ENCODE peak calls at places on chromosomes 5 and 9, in eight cellular contexts. One of them, this sample, is unnamed. For H3K9me3, the result is how much of the 10 kb centered on the place peaks cover.

GRCh38 chr5:57394421-57395210 is 88.0 kb downstream of the ACTBL2 start:
- DNase-seq in heart left ventricle: no peak
- DNase-seq in body of pancreas: no peak
- DNase-seq in upper lobe of left lung: no peak
- DNase-seq in tibial nerve: no peak
- DNase-seq in gastrocnemius medialis: no peak
- DNase-seq in prostate gland: no peak
- DNase-seq in IMR-90: no peak
- DNase-seq in this sample: no peak

GRCh38 chr5:147939431-147940114 is 33.2 kb upstream of the C5orf46 start:
- DNase-seq in prostate gland: no peak
- DNase-seq in body of pancreas: no peak
- DNase-seq in upper lobe of left lung: no peak
- DNase-seq in IMR-90: no peak
- DNase-seq in tibial nerve: no peak
- DNase-seq in heart left ventricle: no peak
- DNase-seq in gastrocnemius medialis: no peak
- DNase-seq in this sample: no peak

GRCh38 chr5:172570594-172571334 is 70.3 kb upstream of the NEURL1B start:
- DNase-seq in upper lobe of left lung: no peak
- DNase-seq in prostate gland: no peak
- DNase-seq in heart left ventricle: no peak
- DNase-seq in gastrocnemius medialis: no peak
- DNase-seq in tibial nerve: no peak
- DNase-seq in body of pancreas: no peak
- DNase-seq in IMR-90: no peak
- DNase-seq in this sample: no peak

GRCh38 chr5:126354012-126354856 is 69.0 kb upstream of the GRAMD2B start:
- DNase-seq in body of pancreas: no peak
- DNase-seq in tibial nerve: peak
- DNase-seq in IMR-90: peak
- DNase-seq in gastrocnemius medialis: no peak
- DNase-seq in prostate gland: no peak
- DNase-seq in upper lobe of left lung: no peak
- DNase-seq in heart left ventricle: no peak
- DNase-seq in this sample: no peak

GRCh38 chr5:74206571-74207550 is 433.7 kb downstream of the ENC1 start:
- DNase-seq in gastrocnemius medialis: peak
- DNase-seq in body of pancreas: peak
- DNase-seq in upper lobe of left lung: no peak
- DNase-seq in IMR-90: peak
- DNase-seq in tibial nerve: peak
- DNase-seq in heart left ventricle: peak
- DNase-seq in prostate gland: peak
- DNase-seq in this sample: no peak

GRCh38 chr5:96943829-96944228 is 7.9 kb downstream of the LNPEP start:
- DNase-seq in body of pancreas: no peak
- DNase-seq in heart left ventricle: no peak
- DNase-seq in tibial nerve: no peak
- DNase-seq in upper lobe of left lung: no peak
- DNase-seq in gastrocnemius medialis: no peak
- DNase-seq in prostate gland: no peak
- DNase-seq in IMR-90: no peak
- DNase-seq in this sample: no peak

GRCh38 chr9:37026085-37026935 is 7.8 kb downstream of the PAX5 start:
- DNase-seq in upper lobe of left lung: peak
- DNase-seq in body of pancreas: no peak
- DNase-seq in heart left ventricle: no peak
- DNase-seq in tibial nerve: no peak
- DNase-seq in prostate gland: no peak
- DNase-seq in IMR-90: no peak
- DNase-seq in gastrocnemius medialis: no peak
- DNase-seq in this sample: no peak

GRCh38 chr9:105445203-105445881 is 2.5 kb upstream of the FSD1L start:
- DNase-seq in gastrocnemius medialis: peak
- DNase-seq in tibial nerve: no peak
- DNase-seq in heart left ventricle: peak
- DNase-seq in upper lobe of left lung: no peak
- DNase-seq in body of pancreas: no peak
- DNase-seq in prostate gland: no peak
- DNase-seq in IMR-90: peak
- DNase-seq in this sample: no peak

GRCh38 chr5:164958688-164959087 is 1453.3 kb downstream of the MAT2B start:
- DNase-seq in prostate gland: no peak
- DNase-seq in upper lobe of left lung: no peak
- DNase-seq in heart left ventricle: no peak
- DNase-seq in tibial nerve: no peak
- DNase-seq in body of pancreas: no peak
- DNase-seq in IMR-90: no peak
- DNase-seq in gastrocnemius medialis: no peak
- DNase-seq in this sample: no peak

GRCh38 chr9:34114436-34114835 is 12.1 kb downstream of the DCAF12 start:
- DNase-seq in gastrocnemius medialis: no peak
- DNase-seq in heart left ventricle: no peak
- DNase-seq in prostate gland: no peak
- DNase-seq in tibial nerve: no peak
- DNase-seq in upper lobe of left lung: no peak
- DNase-seq in body of pancreas: no peak
- DNase-seq in IMR-90: no peak
- DNase-seq in this sample: no peak

GRCh38 chr5:180034564-180034963 is 37.0 kb downstream of the RNF130 start:
- DNase-seq in heart left ventricle: no peak
- DNase-seq in gastrocnemius medialis: no peak
- DNase-seq in upper lobe of left lung: no peak
- DNase-seq in IMR-90: peak
- DNase-seq in tibial nerve: no peak
- DNase-seq in prostate gland: no peak
- DNase-seq in body of pancreas: no peak
- DNase-seq in this sample: no peak

GRCh38 chr5:101431201-101431600 is 528.1 kb upstream of the ST8SIA4 start:
- DNase-seq in upper lobe of left lung: no peak
- DNase-seq in tibial nerve: no peak
- DNase-seq in IMR-90: no peak
- DNase-seq in prostate gland: no peak
- DNase-seq in heart left ventricle: no peak
- DNase-seq in body of pancreas: no peak
- DNase-seq in gastrocnemius medialis: no peak
- DNase-seq in this sample: no peak

GRCh38 chr5:124743534-124744169 is 2.8 kb downstream of the ZNF608 start:
- DNase-seq in IMR-90: no peak
- DNase-seq in tibial nerve: no peak
- DNase-seq in gastrocnemius medialis: peak
- DNase-seq in upper lobe of left lung: no peak
- DNase-seq in prostate gland: no peak
- DNase-seq in body of pancreas: peak
- DNase-seq in heart left ventricle: no peak
- DNase-seq in this sample: no peak

GRCh38 chr9:14278291-14278721 is 35.6 kb downstream of the NFIB start:
- DNase-seq in heart left ventricle: no peak
- DNase-seq in body of pancreas: no peak
- DNase-seq in IMR-90: peak
- DNase-seq in tibial nerve: no peak
- DNase-seq in gastrocnemius medialis: no peak
- DNase-seq in upper lobe of left lung: no peak
- DNase-seq in prostate gland: no peak
- DNase-seq in this sample: no peak

GRCh38 chr9:92617195-92617813 is 52.6 kb downstream of the IPPK start:
- DNase-seq in IMR-90: no peak
- DNase-seq in heart left ventricle: no peak
- DNase-seq in gastrocnemius medialis: no peak
- DNase-seq in prostate gland: no peak
- DNase-seq in body of pancreas: no peak
- DNase-seq in upper lobe of left lung: peak
- DNase-seq in tibial nerve: no peak
- DNase-seq in this sample: no peak

GRCh38 chr9:14317667-14318255 is 3.8 kb upstream of the NFIB start:
- DNase-seq in tibial nerve: no peak
- DNase-seq in gastrocnemius medialis: no peak
- DNase-seq in prostate gland: no peak
- DNase-seq in heart left ventricle: no peak
- DNase-seq in IMR-90: no peak
- DNase-seq in body of pancreas: no peak
- DNase-seq in upper lobe of left lung: no peak
- DNase-seq in this sample: no peak

GRCh38 chr5:33470544-33470943 is 29.8 kb downstream of the TARS1 start:
- DNase-seq in prostate gland: no peak
- DNase-seq in body of pancreas: peak
- DNase-seq in IMR-90: peak
- DNase-seq in tibial nerve: peak
- DNase-seq in upper lobe of left lung: no peak
- DNase-seq in heart left ventricle: no peak
- DNase-seq in gastrocnemius medialis: no peak
- DNase-seq in this sample: no peak

GRCh38 chr5:177454397-177455035 is 7.9 kb downstream of the PRR7 start:
- DNase-seq in body of pancreas: peak
- DNase-seq in gastrocnemius medialis: peak
- DNase-seq in IMR-90: peak
- DNase-seq in prostate gland: peak
- DNase-seq in heart left ventricle: peak
- DNase-seq in tibial nerve: peak
- DNase-seq in upper lobe of left lung: peak
- DNase-seq in this sample: peak
- TF ChIP-seq POLR2A in body of pancreas: no peak
- TF ChIP-seq POLR2A in gastrocnemius medialis: peak
- TF ChIP-seq POLR2A in IMR-90: peak
- TF ChIP-seq POLR2A in prostate gland: no peak
- TF ChIP-seq POLR2A in heart left ventricle: peak
- TF ChIP-seq POLR2A in tibial nerve: no peak
- TF ChIP-seq POLR2A in upper lobe of left lung: no peak
- TF ChIP-seq POLR2A in this sample: no peak

GRCh38 chr9:137986268-137987099 is 108.9 kb downstream of the CACNA1B start:
- DNase-seq in gastrocnemius medialis: no peak
- DNase-seq in heart left ventricle: no peak
- DNase-seq in body of pancreas: no peak
- DNase-seq in tibial nerve: no peak
- DNase-seq in prostate gland: no peak
- DNase-seq in IMR-90: no peak
- DNase-seq in upper lobe of left lung: peak
- DNase-seq in this sample: no peak

GRCh38 chr9:137987244-137988030 is 109.9 kb downstream of the CACNA1B start:
- DNase-seq in heart left ventricle: no peak
- DNase-seq in tibial nerve: no peak
- DNase-seq in prostate gland: no peak
- DNase-seq in body of pancreas: no peak
- DNase-seq in upper lobe of left lung: peak
- DNase-seq in IMR-90: no peak
- DNase-seq in gastrocnemius medialis: no peak
- DNase-seq in this sample: no peak

GRCh38 chr9:137984520-137985257 is 107.1 kb downstream of the CACNA1B start:
- DNase-seq in gastrocnemius medialis: no peak
- DNase-seq in body of pancreas: no peak
- DNase-seq in prostate gland: no peak
- DNase-seq in IMR-90: no peak
- DNase-seq in upper lobe of left lung: no peak
- DNase-seq in heart left ventricle: no peak
- DNase-seq in tibial nerve: no peak
- DNase-seq in this sample: no peak

GRCh38 chr9:137984005-137984404 is 106.4 kb downstream of the CACNA1B start:
- DNase-seq in body of pancreas: no peak
- DNase-seq in upper lobe of left lung: peak
- DNase-seq in IMR-90: no peak
- DNase-seq in prostate gland: no peak
- DNase-seq in heart left ventricle: no peak
- DNase-seq in gastrocnemius medialis: no peak
- DNase-seq in tibial nerve: no peak
- DNase-seq in this sample: no peak

DNA sequence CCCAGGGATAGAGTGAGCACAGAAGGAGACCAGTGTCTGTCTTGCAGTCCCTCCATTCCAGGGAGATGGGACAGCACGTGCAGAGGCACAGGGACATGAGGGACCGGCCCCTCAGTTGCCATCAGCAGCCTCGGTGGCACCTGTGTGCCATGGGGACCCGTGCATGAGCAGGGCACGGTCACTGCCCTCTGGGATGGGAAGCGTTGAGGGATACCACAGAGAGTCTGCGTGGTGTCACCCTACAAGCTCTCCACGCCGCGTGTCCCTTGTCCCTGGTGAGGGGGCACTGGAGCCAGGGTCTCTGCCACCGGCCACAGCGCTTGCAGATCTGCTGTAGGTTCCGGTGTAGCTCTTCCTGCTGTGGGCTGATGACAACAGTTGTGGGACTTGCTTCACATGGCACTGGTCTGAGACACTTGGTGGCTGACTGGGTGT is 108.1 kb downstream of the CACNA1B start:
- DNase-seq in heart left ventricle: no peak
- DNase-seq in tibial nerve: no peak
- DNase-seq in upper lobe of left lung: peak
- DNase-seq in IMR-90: no peak
- DNase-seq in body of pancreas: no peak
- DNase-seq in prostate gland: no peak
- DNase-seq in gastrocnemius medialis: no peak
- DNase-seq in this sample: no peak
- H3K9me3 ChIP-seq in heart left ventricle: under half
- H3K9me3 ChIP-seq in tibial nerve: under half
- H3K9me3 ChIP-seq in upper lobe of left lung: under half
- H3K9me3 ChIP-seq in IMR-90: half or more
- H3K9me3 ChIP-seq in body of pancreas: under half
- H3K9me3 ChIP-seq in prostate gland: under half
- H3K9me3 ChIP-seq in gastrocnemius medialis: under half
- H3K9me3 ChIP-seq in this sample: under half

GRCh38 chr9:113567361-113568080 is 104.0 kb downstream of the RGS3 start:
- DNase-seq in IMR-90: no peak
- DNase-seq in prostate gland: no peak
- DNase-seq in body of pancreas: peak
- DNase-seq in tibial nerve: no peak
- DNase-seq in heart left ventricle: no peak
- DNase-seq in gastrocnemius medialis: no peak
- DNase-seq in upper lobe of left lung: no peak
- DNase-seq in this sample: no peak

GRCh38 chr9:113569472-113570060 is 106.0 kb downstream of the RGS3 start:
- DNase-seq in IMR-90: no peak
- DNase-seq in body of pancreas: no peak
- DNase-seq in gastrocnemius medialis: no peak
- DNase-seq in heart left ventricle: no peak
- DNase-seq in prostate gland: no peak
- DNase-seq in tibial nerve: no peak
- DNase-seq in upper lobe of left lung: no peak
- DNase-seq in this sample: no peak

GRCh38 chr9:113568081-113568435 is 104.5 kb downstream of the RGS3 start:
- DNase-seq in body of pancreas: peak
- DNase-seq in IMR-90: no peak
- DNase-seq in heart left ventricle: no peak
- DNase-seq in gastrocnemius medialis: no peak
- DNase-seq in prostate gland: no peak
- DNase-seq in upper lobe of left lung: no peak
- DNase-seq in tibial nerve: no peak
- DNase-seq in this sample: no peak

GRCh38 chr9:113570106-113570505 is 106.6 kb downstream of the RGS3 start:
- DNase-seq in body of pancreas: peak
- DNase-seq in tibial nerve: no peak
- DNase-seq in prostate gland: no peak
- DNase-seq in gastrocnemius medialis: no peak
- DNase-seq in upper lobe of left lung: no peak
- DNase-seq in heart left ventricle: no peak
- DNase-seq in IMR-90: no peak
- DNase-seq in this sample: no peak

GRCh38 chr9:113568481-113569321 is 105.2 kb downstream of the RGS3 start:
- DNase-seq in body of pancreas: peak
- DNase-seq in IMR-90: peak
- DNase-seq in prostate gland: no peak
- DNase-seq in heart left ventricle: no peak
- DNase-seq in gastrocnemius medialis: no peak
- DNase-seq in tibial nerve: no peak
- DNase-seq in upper lobe of left lung: no peak
- DNase-seq in this sample: no peak
- H3K27ac ChIP-seq in body of pancreas: peak
- H3K27ac ChIP-seq in IMR-90: no peak
- H3K27ac ChIP-seq in prostate gland: no peak
- H3K27ac ChIP-seq in heart left ventricle: peak
- H3K27ac ChIP-seq in gastrocnemius medialis: peak
- H3K27ac ChIP-seq in tibial nerve: no peak
- H3K27ac ChIP-seq in upper lobe of left lung: no peak
- H3K27ac ChIP-seq in this sample: no peak

GRCh38 chr5:139277171-139277570 is 16.4 kb upstream of the MATR3 start:
- DNase-seq in heart left ventricle: no peak
- DNase-seq in body of pancreas: no peak
- DNase-seq in IMR-90: no peak
- DNase-seq in upper lobe of left lung: no peak
- DNase-seq in tibial nerve: no peak
- DNase-seq in gastrocnemius medialis: no peak
- DNase-seq in prostate gland: no peak
- DNase-seq in this sample: no peak
- TF ChIP-seq POLR2A in heart left ventricle: no peak
- TF ChIP-seq POLR2A in body of pancreas: no peak
- TF ChIP-seq POLR2A in IMR-90: no peak
- TF ChIP-seq POLR2A in upper lobe of left lung: no peak
- TF ChIP-seq POLR2A in tibial nerve: no peak
- TF ChIP-seq POLR2A in gastrocnemius medialis: no peak
- TF ChIP-seq POLR2A in prostate gland: no peak
- TF ChIP-seq POLR2A in this sample: no peak

This sample was measured in esophagus squamous epithelium.